ENCODE peak calls at places on chromosomes 12 and 14, in six cellular contexts. B, X, V, J, O and H are unnamed samples.

GRCh38 chr12:44708218-44708617 is 167.9 kb downstream of the NELL2 start:
- DNase-seq in X (no peak), J (no peak), V (no peak), B (no peak), O (no peak), H (no peak)

GRCh38 chr14:90438841-90439240 is 42.0 kb downstream of the CALM1 start:
- DNase-seq in V (no peak), O (no peak), J (peak), X (no peak), B (no peak), H (no peak)

GRCh38 chr12:77940011-77940423 is 109.3 kb downstream of the NAV3 start:
- DNase-seq in V (no peak), X (no peak), O (no peak), J (peak), B (no peak), H (no peak)

GRCh38 chr12:39441963-39442894 is 691 bp downstream of the KIF21A start:
- DNase-seq in J (peak), O (peak), X (no peak), B (peak), V (peak), H (peak)

GRCh38 chr14:56694609-56695008 is 115.0 kb downstream of the TMEM260 start:
- DNase-seq in X (no peak), J (no peak), V (no peak), O (no peak), B (no peak), H (no peak)

GRCh38 chr14:91219505-91220389 is 24.8 kb downstream of the GPR68 start:
- DNase-seq in V (no peak), J (no peak), O (no peak), X (no peak), B (no peak), H (no peak)

GRCh38 chr14:105854600-105855245 is 328.3 kb downstream of the TMEM121 start:
- DNase-seq in X (no peak), J (no peak), B (no peak), O (no peak), V (no peak), H (no peak)

GRCh38 chr14:68027276-68027675 is 207.7 kb downstream of the RAD51B start:
- DNase-seq in O (no peak), J (no peak), V (no peak), X (no peak), B (no peak), H (no peak)

GRCh38 chr12:25702553-25702952 is 149.5 kb upstream of the LMNTD1 start:
- DNase-seq in O (no peak), B (no peak), X (no peak), V (no peak), J (no peak), H (no peak)

GRCh38 chr14:76941544-76942287 is 86.8 kb downstream of the IRF2BPL start:
- DNase-seq in B (no peak), V (no peak), J (no peak), X (no peak), O (no peak), H (no peak)

GRCh38 chr12:104515899-104516298 is 59.2 kb downstream of the CHST11 start:
- DNase-seq in X (no peak), B (no peak), V (no peak), J (no peak), O (no peak), H (no peak)

GRCh38 chr12:16881986-16882385 is 276.0 kb upstream of the LMO3 start:
- DNase-seq in B (no peak), J (no peak), X (no peak), O (no peak), V (no peak), H (no peak)

GRCh38 chr14:66923251-66923650 is 266.0 kb upstream of the GARIN2 start:
- DNase-seq in B (no peak), X (no peak), V (no peak), J (no peak), O (no peak), H (no peak)

GRCh38 chr12:104680070-104680469 is 223.3 kb downstream of the CHST11 start:
- DNase-seq in O (no peak), V (no peak), B (no peak), J (no peak), X (no peak), H (peak)